ENCODE peak calls at places on chromosome 3, in five cellular contexts. One of them, this sample, is unnamed.

GRCh38 chr3:123110238-123110952 is 43.6 kb downstream of the PDIA5 start:
- DNase-seq in GM12878: no peak
- DNase-seq in SK-N-SH: no peak
- DNase-seq in H1: no peak
- DNase-seq in GM12892: no peak
- DNase-seq in this sample: no peak

GRCh38 chr3:116030131-116030850 is 407.0 kb downstream of the GAP43 start:
- DNase-seq in GM12878: no peak
- DNase-seq in SK-N-SH: no peak
- DNase-seq in H1: no peak
- DNase-seq in GM12892: no peak
- DNase-seq in this sample: no peak

GRCh38 chr3:48465531-48466378 is 19.2 kb downstream of the ATRIP start:
- DNase-seq in GM12878: no peak
- DNase-seq in SK-N-SH: peak
- DNase-seq in H1: peak
- DNase-seq in GM12892: peak
- DNase-seq in this sample: peak

GRCh38 chr3:42653560-42654330 is at the start of gene ZBTB47:
- DNase-seq in GM12878: no peak
- DNase-seq in SK-N-SH: no peak
- DNase-seq in H1: no peak
- DNase-seq in GM12892: no peak
- DNase-seq in this sample: peak

GRCh38 chr3:151863611-151864010 is 9.8 kb upstream of the SUCNR1 start:
- DNase-seq in GM12878: no peak
- DNase-seq in SK-N-SH: no peak
- DNase-seq in H1: no peak
- DNase-seq in GM12892: no peak
- DNase-seq in this sample: no peak

GRCh38 chr3:32819581-32820348 is 2.0 kb downstream of the TRIM71 start:
- DNase-seq in GM12878: no peak
- DNase-seq in SK-N-SH: no peak
- DNase-seq in H1: no peak
- DNase-seq in GM12892: no peak
- DNase-seq in this sample: no peak

GRCh38 chr3:179149239-179149887 is 1.2 kb downstream of the PIK3CA start:
- DNase-seq in GM12878: peak
- DNase-seq in SK-N-SH: no peak
- DNase-seq in H1: no peak
- DNase-seq in GM12892: no peak
- DNase-seq in this sample: no peak

GRCh38 chr3:34828847-34829246 is 810.5 kb upstream of the ARPP21 start:
- DNase-seq in GM12878: no peak
- DNase-seq in SK-N-SH: no peak
- DNase-seq in H1: no peak
- DNase-seq in GM12892: no peak
- DNase-seq in this sample: no peak

GRCh38 chr3:82390868-82391267 is 629.4 kb upstream of the GBE1 start:
- DNase-seq in GM12878: no peak
- DNase-seq in SK-N-SH: no peak
- DNase-seq in H1: no peak
- DNase-seq in GM12892: no peak
- DNase-seq in this sample: no peak

GRCh38 chr3:71972031-71972430 is 187.1 kb upstream of the PROK2 start:
- DNase-seq in GM12878: no peak
- DNase-seq in SK-N-SH: no peak
- DNase-seq in H1: no peak
- DNase-seq in GM12892: no peak
- DNase-seq in this sample: no peak

GRCh38 chr3:25442486-25442885 is 14.4 kb downstream of the RARB start:
- DNase-seq in GM12878: no peak
- DNase-seq in SK-N-SH: no peak
- DNase-seq in H1: no peak
- DNase-seq in GM12892: no peak
- DNase-seq in this sample: no peak

GRCh38 chr3:196837819-196838420 is 29.8 kb upstream of the SENP5 start:
- DNase-seq in GM12878: peak
- DNase-seq in SK-N-SH: peak
- DNase-seq in H1: peak
- DNase-seq in GM12892: peak
- DNase-seq in this sample: peak

GRCh38 chr3:52845157-52845556 is 10.3 kb upstream of the MUSTN1 start:
- DNase-seq in GM12878: no peak
- DNase-seq in SK-N-SH: no peak
- DNase-seq in H1: no peak
- DNase-seq in GM12892: no peak
- DNase-seq in this sample: no peak

GRCh38 chr3:64456674-64457073 is 231.1 kb downstream of the ADAMTS9 start:
- DNase-seq in GM12878: no peak
- DNase-seq in SK-N-SH: no peak
- DNase-seq in H1: no peak
- DNase-seq in GM12892: no peak
- DNase-seq in this sample: no peak

GRCh38 chr3:50436063-50436674 is 67.3 kb downstream of the CACNA2D2 start:
- DNase-seq in GM12878: no peak
- DNase-seq in SK-N-SH: peak
- DNase-seq in H1: peak
- DNase-seq in GM12892: peak
- DNase-seq in this sample: peak

GRCh38 chr3:142809259-142809658 is 79.6 kb downstream of the PCOLCE2 start:
- DNase-seq in GM12878: no peak
- DNase-seq in SK-N-SH: no peak
- DNase-seq in H1: no peak
- DNase-seq in GM12892: no peak
- DNase-seq in this sample: no peak

GRCh38 chr3:142802891-142803290 is 79.1 kb downstream of the TRPC1 start:
- DNase-seq in GM12878: no peak
- DNase-seq in SK-N-SH: no peak
- DNase-seq in H1: no peak
- DNase-seq in GM12892: no peak
- DNase-seq in this sample: no peak

GRCh38 chr3:142808103-142808917 is 80.6 kb downstream of the PCOLCE2 start:
- DNase-seq in GM12878: no peak
- DNase-seq in SK-N-SH: no peak
- DNase-seq in H1: no peak
- DNase-seq in GM12892: no peak
- DNase-seq in this sample: no peak
- TF ChIP-seq POLR2AphosphoS5 in GM12878: no peak
- TF ChIP-seq POLR2AphosphoS5 in SK-N-SH: no peak
- TF ChIP-seq POLR2AphosphoS5 in H1: no peak
- TF ChIP-seq POLR2AphosphoS5 in GM12892: no peak
- TF ChIP-seq POLR2AphosphoS5 in this sample: no peak

DNA sequence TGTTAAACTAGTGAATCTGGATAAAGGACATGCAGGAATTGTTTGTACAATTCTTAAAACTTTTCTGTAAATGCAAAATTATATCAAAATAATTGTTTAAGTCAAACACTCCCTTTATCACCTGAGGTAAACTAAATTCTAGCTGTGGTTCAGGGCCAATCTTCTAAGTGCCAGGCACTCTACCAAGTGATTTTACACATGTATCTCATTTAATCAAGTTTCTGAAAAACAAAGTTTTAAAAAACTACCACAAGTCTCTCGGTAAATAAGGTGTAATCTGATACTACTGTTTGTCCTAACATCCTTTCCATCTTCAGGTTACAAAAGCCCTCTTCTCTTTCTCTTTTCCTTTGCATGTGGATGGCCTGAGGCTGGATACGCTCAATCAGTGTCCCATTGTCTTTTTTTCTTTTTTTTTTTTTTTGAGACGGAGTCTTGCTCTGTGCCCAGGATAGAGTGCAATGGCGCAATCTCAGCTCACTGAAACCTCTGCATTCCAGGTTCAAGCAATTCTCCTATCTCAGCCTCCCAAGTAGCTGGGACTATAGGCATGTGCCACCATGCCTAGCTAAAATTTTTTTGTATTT is 19.3 kb downstream of the IFT80 start:
- DNase-seq in GM12878: no peak
- DNase-seq in SK-N-SH: no peak
- DNase-seq in H1: no peak
- DNase-seq in GM12892: no peak
- DNase-seq in this sample: no peak
- TF ChIP-seq TAF1 in GM12878: no peak
- TF ChIP-seq TAF1 in SK-N-SH: no peak
- TF ChIP-seq TAF1 in H1: no peak
- TF ChIP-seq TAF1 in GM12892: no peak
- TF ChIP-seq TAF1 in this sample: no peak

DNA sequence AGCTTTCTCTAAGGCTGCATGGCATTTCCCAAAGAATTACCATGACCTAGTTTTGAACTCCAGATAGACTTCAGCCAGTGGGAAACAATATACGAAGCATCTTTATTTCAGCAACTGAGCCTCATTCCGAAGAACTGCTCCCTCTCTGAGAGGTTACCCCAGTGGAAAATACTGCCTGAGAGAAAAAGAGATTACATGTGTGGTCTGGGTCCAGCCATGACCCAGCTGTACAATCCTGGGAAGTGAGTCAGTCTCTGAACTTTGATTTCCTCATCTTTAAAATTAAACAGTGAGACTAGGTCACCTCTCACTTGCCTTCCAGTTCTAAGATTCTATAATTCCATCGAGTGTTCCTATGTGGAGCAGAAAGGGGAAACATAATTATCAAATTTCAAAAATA is 42.4 kb downstream of the TNIK start:
- DNase-seq in GM12878: no peak
- DNase-seq in SK-N-SH: no peak
- DNase-seq in H1: no peak
- DNase-seq in GM12892: no peak
- DNase-seq in this sample: no peak
- TF ChIP-seq POLR2AphosphoS5 in GM12878: no peak
- TF ChIP-seq POLR2AphosphoS5 in SK-N-SH: no peak
- TF ChIP-seq POLR2AphosphoS5 in H1: no peak
- TF ChIP-seq POLR2AphosphoS5 in GM12892: no peak
- TF ChIP-seq POLR2AphosphoS5 in this sample: no peak

GRCh38 chr3:106817706-106818105 is 559.5 kb upstream of the CCDC54 start:
- DNase-seq in GM12878: no peak
- DNase-seq in SK-N-SH: no peak
- DNase-seq in H1: no peak
- DNase-seq in GM12892: no peak
- DNase-seq in this sample: no peak

GRCh38 chr3:106810461-106810733 is 566.8 kb upstream of the CCDC54 start:
- DNase-seq in GM12878: no peak
- DNase-seq in SK-N-SH: peak
- DNase-seq in H1: no peak
- DNase-seq in GM12892: no peak
- DNase-seq in this sample: no peak

GRCh38 chr3:106813742-106814141 is 563.5 kb upstream of the CCDC54 start:
- DNase-seq in GM12878: no peak
- DNase-seq in SK-N-SH: no peak
- DNase-seq in H1: no peak
- DNase-seq in GM12892: no peak
- DNase-seq in this sample: no peak

GRCh38 chr3:106811376-106811775 is 565.9 kb upstream of the CCDC54 start:
- DNase-seq in GM12878: no peak
- DNase-seq in SK-N-SH: no peak
- DNase-seq in H1: no peak
- DNase-seq in GM12892: no peak
- DNase-seq in this sample: no peak

DNA sequence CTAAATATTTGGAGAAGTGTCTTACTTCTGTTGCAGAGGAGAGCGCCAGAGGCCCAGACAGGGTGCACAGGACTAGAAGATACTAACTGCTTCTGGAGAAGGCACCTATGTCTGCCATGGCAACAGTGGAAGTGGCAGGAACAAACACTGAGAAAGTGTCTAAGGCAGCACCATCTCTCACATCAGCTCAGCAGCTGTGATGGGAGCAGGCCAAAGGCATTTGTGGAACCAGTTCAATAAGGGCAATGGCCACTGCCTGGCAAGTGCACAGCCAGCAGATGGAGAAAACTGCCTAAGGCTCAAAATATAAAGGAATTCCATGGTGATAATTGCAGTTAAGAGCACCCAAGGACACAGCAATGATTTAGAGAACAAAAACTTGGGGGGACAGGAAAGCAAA is 563.0 kb upstream of the CCDC54 start:
- DNase-seq in GM12878: no peak
- DNase-seq in SK-N-SH: peak
- DNase-seq in H1: no peak
- DNase-seq in GM12892: no peak
- DNase-seq in this sample: no peak
- TF ChIP-seq TAF1 in GM12878: no peak
- TF ChIP-seq TAF1 in SK-N-SH: no peak
- TF ChIP-seq TAF1 in H1: no peak
- TF ChIP-seq TAF1 in GM12892: no peak
- TF ChIP-seq TAF1 in this sample: no peak

DNA sequence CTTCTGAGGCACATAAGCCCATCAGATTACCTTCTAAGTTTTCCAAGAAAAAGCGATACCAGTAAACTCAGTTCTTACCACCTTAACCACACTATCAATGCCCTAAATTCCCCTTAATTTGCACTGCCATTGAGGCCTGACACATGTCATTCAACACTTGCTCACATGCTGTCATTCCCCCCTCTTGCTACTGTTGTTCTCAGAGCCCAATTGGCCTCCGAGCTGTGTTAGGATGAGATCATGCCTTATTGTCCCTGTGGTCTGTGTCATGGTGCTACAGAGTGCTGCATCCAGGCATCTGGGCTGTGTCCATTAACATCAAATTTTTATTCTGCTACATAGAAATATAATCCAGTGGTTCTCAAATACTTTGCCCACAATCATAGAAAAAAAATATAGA is 213.6 kb downstream of the SSR3 start:
- DNase-seq in GM12878: no peak
- DNase-seq in SK-N-SH: no peak
- DNase-seq in H1: no peak
- DNase-seq in GM12892: no peak
- DNase-seq in this sample: no peak
- TF ChIP-seq POLR2AphosphoS5 in GM12878: no peak
- TF ChIP-seq POLR2AphosphoS5 in SK-N-SH: no peak
- TF ChIP-seq POLR2AphosphoS5 in H1: no peak
- TF ChIP-seq POLR2AphosphoS5 in GM12892: no peak
- TF ChIP-seq POLR2AphosphoS5 in this sample: no peak

GRCh38 chr3:13934813-13935212 is 54.9 kb upstream of the WNT7A start:
- DNase-seq in GM12878: no peak
- DNase-seq in SK-N-SH: no peak
- DNase-seq in H1: no peak
- DNase-seq in GM12892: no peak
- DNase-seq in this sample: no peak
- TF ChIP-seq TAF1 in GM12878: no peak
- TF ChIP-seq TAF1 in SK-N-SH: no peak
- TF ChIP-seq TAF1 in H1: no peak
- TF ChIP-seq TAF1 in GM12892: no peak
- TF ChIP-seq TAF1 in this sample: no peak

DNA sequence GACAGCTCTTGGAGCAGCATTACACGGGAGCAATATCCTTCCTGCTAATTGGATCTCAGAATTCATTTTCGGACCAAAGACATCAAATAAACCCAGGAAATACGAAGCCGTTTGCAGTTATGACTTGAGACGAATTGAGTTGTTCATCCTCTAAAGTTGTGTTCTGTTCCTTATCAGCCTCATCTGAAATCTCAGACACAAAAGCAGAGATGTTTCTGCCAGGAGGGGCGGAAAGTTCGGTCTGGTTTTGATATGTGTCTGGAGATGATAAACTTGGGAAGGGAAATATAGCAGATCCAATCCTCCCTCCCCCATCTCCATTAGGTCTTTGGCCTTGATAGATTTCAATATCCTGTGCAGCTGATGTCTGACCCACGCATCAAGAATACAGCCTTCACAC is 9.9 kb downstream of the TMEM158 start:
- DNase-seq in GM12878: no peak
- DNase-seq in SK-N-SH: peak
- DNase-seq in H1: no peak
- DNase-seq in GM12892: no peak
- DNase-seq in this sample: no peak
- TF ChIP-seq POLR2AphosphoS5 in GM12878: no peak
- TF ChIP-seq POLR2AphosphoS5 in SK-N-SH: no peak
- TF ChIP-seq POLR2AphosphoS5 in H1: no peak
- TF ChIP-seq POLR2AphosphoS5 in GM12892: no peak
- TF ChIP-seq POLR2AphosphoS5 in this sample: no peak

This sample was measured in GM12891.